ENCODE peak calls at places on chromosomes 6 and 20, in seven cellular contexts. One of them, this sample, is unnamed.

GRCh38 chr6:18405477-18406293 is 18.5 kb downstream of the RNF144B start:
- DNase-seq in HS-27A: peak; percentile 84
- DNase-seq in NCI-H1436: no peak
- DNase-seq in EL: peak; percentile 96
- DNase-seq in psoas muscle: no peak
- DNase-seq in NCI-H1930: no peak
- DNase-seq in dermis blood vessel endothelial cell: peak; percentile 84
- DNase-seq in this sample: no peak

GRCh38 chr20:1663917-1664316 is 6.3 kb upstream of the SIRPG start:
- DNase-seq in HS-27A: no peak
- DNase-seq in NCI-H1436: no peak
- DNase-seq in EL: peak; percentile 14
- DNase-seq in psoas muscle: no peak
- DNase-seq in NCI-H1930: no peak
- DNase-seq in dermis blood vessel endothelial cell: no peak
- DNase-seq in this sample: no peak

GRCh38 chr6:108616544-108616943 is 55.8 kb downstream of the FOXO3 start:
- DNase-seq in HS-27A: no peak
- DNase-seq in NCI-H1436: no peak
- DNase-seq in EL: no peak
- DNase-seq in psoas muscle: no peak
- DNase-seq in NCI-H1930: no peak
- DNase-seq in dermis blood vessel endothelial cell: no peak
- DNase-seq in this sample: no peak

GRCh38 chr20:15597306-15597705 is 975.9 kb downstream of the KIF16B start:
- DNase-seq in HS-27A: no peak
- DNase-seq in NCI-H1436: no peak
- DNase-seq in EL: no peak
- DNase-seq in psoas muscle: no peak
- DNase-seq in NCI-H1930: no peak
- DNase-seq in dermis blood vessel endothelial cell: no peak
- DNase-seq in this sample: no peak

GRCh38 chr20:56453347-56453746 is 15.1 kb upstream of the RTF2 start:
- DNase-seq in HS-27A: no peak
- DNase-seq in NCI-H1436: no peak
- DNase-seq in EL: no peak
- DNase-seq in psoas muscle: no peak
- DNase-seq in NCI-H1930: no peak
- DNase-seq in dermis blood vessel endothelial cell: no peak
- DNase-seq in this sample: no peak

GRCh38 chr20:37734228-37734980 is 40.6 kb downstream of the CTNNBL1 start:
- DNase-seq in HS-27A: no peak
- DNase-seq in NCI-H1436: no peak
- DNase-seq in EL: no peak
- DNase-seq in psoas muscle: no peak
- DNase-seq in NCI-H1930: no peak
- DNase-seq in dermis blood vessel endothelial cell: no peak
- DNase-seq in this sample: no peak

GRCh38 chr20:25686081-25687077 is 10.3 kb downstream of the ZNF337 start:
- DNase-seq in HS-27A: no peak
- DNase-seq in NCI-H1436: no peak
- DNase-seq in EL: no peak
- DNase-seq in psoas muscle: peak; percentile 63
- DNase-seq in NCI-H1930: no peak
- DNase-seq in dermis blood vessel endothelial cell: no peak
- DNase-seq in this sample: peak; percentile 32

GRCh38 chr20:13221673-13222318 is 722 bp downstream of the ISM1 start:
- DNase-seq in HS-27A: no peak
- DNase-seq in NCI-H1436: peak; percentile 46
- DNase-seq in EL: peak; percentile 56
- DNase-seq in psoas muscle: peak; percentile 62
- DNase-seq in NCI-H1930: peak; percentile 68
- DNase-seq in dermis blood vessel endothelial cell: peak; percentile 73
- DNase-seq in this sample: peak; percentile 61

GRCh38 chr6:164035912-164036485 is 621.5 kb downstream of the QKI start:
- DNase-seq in HS-27A: no peak
- DNase-seq in NCI-H1436: peak; percentile 89
- DNase-seq in EL: no peak
- DNase-seq in psoas muscle: no peak
- DNase-seq in NCI-H1930: peak; percentile 42
- DNase-seq in dermis blood vessel endothelial cell: no peak
- DNase-seq in this sample: no peak

GRCh38 chr6:30265166-30265565 is 52.0 kb upstream of the TRIM26 start:
- DNase-seq in HS-27A: no peak
- DNase-seq in NCI-H1436: no peak
- DNase-seq in EL: peak; percentile 43
- DNase-seq in psoas muscle: no peak
- DNase-seq in NCI-H1930: no peak
- DNase-seq in dermis blood vessel endothelial cell: no peak
- DNase-seq in this sample: no peak

GRCh38 chr6:56573624-56574023 is 69.1 kb downstream of the DST start:
- DNase-seq in HS-27A: no peak
- DNase-seq in NCI-H1436: no peak
- DNase-seq in EL: no peak
- DNase-seq in psoas muscle: no peak
- DNase-seq in NCI-H1930: no peak
- DNase-seq in dermis blood vessel endothelial cell: no peak
- DNase-seq in this sample: no peak

GRCh38 chr20:23283096-23283850 is 67.3 kb upstream of the NXT1 start:
- DNase-seq in HS-27A: no peak
- DNase-seq in NCI-H1436: no peak
- DNase-seq in EL: no peak
- DNase-seq in psoas muscle: no peak
- DNase-seq in NCI-H1930: no peak
- DNase-seq in dermis blood vessel endothelial cell: no peak
- DNase-seq in this sample: no peak

GRCh38 chr20:48259456-48259855 is 474.2 kb upstream of the SULF2 start:
- DNase-seq in HS-27A: no peak
- DNase-seq in NCI-H1436: no peak
- DNase-seq in EL: no peak
- DNase-seq in psoas muscle: no peak
- DNase-seq in NCI-H1930: no peak
- DNase-seq in dermis blood vessel endothelial cell: no peak
- DNase-seq in this sample: no peak

GRCh38 chr6:14354919-14355572 is 237.5 kb downstream of the CD83 start:
- DNase-seq in HS-27A: peak; percentile 20
- DNase-seq in NCI-H1436: no peak
- DNase-seq in EL: peak; percentile 80
- DNase-seq in psoas muscle: peak; percentile 50
- DNase-seq in NCI-H1930: no peak
- DNase-seq in dermis blood vessel endothelial cell: no peak
- DNase-seq in this sample: no peak

GRCh38 chr6:19892250-19892649 is 55.1 kb downstream of the ID4 start:
- DNase-seq in HS-27A: no peak
- DNase-seq in NCI-H1436: peak; percentile 79
- DNase-seq in EL: no peak
- DNase-seq in psoas muscle: no peak
- DNase-seq in NCI-H1930: no peak
- DNase-seq in dermis blood vessel endothelial cell: no peak
- DNase-seq in this sample: peak; percentile 55

GRCh38 chr6:6674872-6675271 is 86.4 kb downstream of the LY86 start:
- DNase-seq in HS-27A: no peak
- DNase-seq in NCI-H1436: no peak
- DNase-seq in EL: peak; percentile 10
- DNase-seq in psoas muscle: no peak
- DNase-seq in NCI-H1930: no peak
- DNase-seq in dermis blood vessel endothelial cell: peak; percentile 52
- DNase-seq in this sample: no peak

GRCh38 chr6:156865019-156865629 is 87.9 kb downstream of the ARID1B start:
- DNase-seq in HS-27A: no peak
- DNase-seq in NCI-H1436: no peak
- DNase-seq in EL: peak; percentile 21
- DNase-seq in psoas muscle: no peak
- DNase-seq in NCI-H1930: no peak
- DNase-seq in dermis blood vessel endothelial cell: no peak
- DNase-seq in this sample: no peak

GRCh38 chr6:43910638-43911353 is 140.8 kb downstream of the VEGFA start:
- DNase-seq in HS-27A: no peak
- DNase-seq in NCI-H1436: no peak
- DNase-seq in EL: peak; percentile 63
- DNase-seq in psoas muscle: no peak
- DNase-seq in NCI-H1930: peak; percentile 44
- DNase-seq in dermis blood vessel endothelial cell: no peak
- DNase-seq in this sample: no peak

GRCh38 chr20:47204008-47204745 is 152.3 kb downstream of the ZMYND8 start:
- DNase-seq in HS-27A: no peak
- DNase-seq in NCI-H1436: no peak
- DNase-seq in EL: peak; percentile 54
- DNase-seq in psoas muscle: no peak
- DNase-seq in NCI-H1930: no peak
- DNase-seq in dermis blood vessel endothelial cell: no peak
- DNase-seq in this sample: no peak

GRCh38 chr6:112441607-112442006 is 94.5 kb downstream of the RFPL4B start:
- DNase-seq in HS-27A: no peak
- DNase-seq in NCI-H1436: no peak
- DNase-seq in EL: no peak
- DNase-seq in psoas muscle: no peak
- DNase-seq in NCI-H1930: no peak
- DNase-seq in dermis blood vessel endothelial cell: no peak
- DNase-seq in this sample: no peak

GRCh38 chr6:149484733-149485700 is at the start of gene ZC3H12D:
- DNase-seq in HS-27A: no peak
- DNase-seq in NCI-H1436: no peak
- DNase-seq in EL: peak; percentile 65
- DNase-seq in psoas muscle: peak; percentile 61
- DNase-seq in NCI-H1930: no peak
- DNase-seq in dermis blood vessel endothelial cell: peak; percentile 42
- DNase-seq in this sample: no peak

GRCh38 chr6:35365599-35366596 is 23.5 kb downstream of the PPARD start:
- DNase-seq in HS-27A: no peak
- DNase-seq in NCI-H1436: no peak
- DNase-seq in EL: no peak
- DNase-seq in psoas muscle: no peak
- DNase-seq in NCI-H1930: no peak
- DNase-seq in dermis blood vessel endothelial cell: no peak
- DNase-seq in this sample: no peak

GRCh38 chr6:111105578-111105977 is 18.3 kb downstream of the SLC16A10 start:
- DNase-seq in HS-27A: no peak
- DNase-seq in NCI-H1436: no peak
- DNase-seq in EL: peak; percentile 64
- DNase-seq in psoas muscle: peak; percentile 81
- DNase-seq in NCI-H1930: no peak
- DNase-seq in dermis blood vessel endothelial cell: peak; percentile 63
- DNase-seq in this sample: no peak

GRCh38 chr6:37630281-37630799 is 67.3 kb downstream of the MDGA1 start:
- DNase-seq in HS-27A: peak; percentile 99
- DNase-seq in NCI-H1436: no peak
- DNase-seq in EL: peak; percentile 100
- DNase-seq in psoas muscle: peak; percentile 37
- DNase-seq in NCI-H1930: no peak
- DNase-seq in dermis blood vessel endothelial cell: peak; percentile 99
- DNase-seq in this sample: no peak

GRCh38 chr20:64223526-64224067 is 32.0 kb upstream of the PCMTD2 start:
- DNase-seq in HS-27A: no peak
- DNase-seq in NCI-H1436: no peak
- DNase-seq in EL: no peak
- DNase-seq in psoas muscle: no peak
- DNase-seq in NCI-H1930: no peak
- DNase-seq in dermis blood vessel endothelial cell: peak; percentile 41
- DNase-seq in this sample: no peak

GRCh38 chr20:11981366-11981947 is 63.8 kb downstream of the BTBD3 start:
- DNase-seq in HS-27A: no peak
- DNase-seq in NCI-H1436: no peak
- DNase-seq in EL: no peak
- DNase-seq in psoas muscle: no peak
- DNase-seq in NCI-H1930: no peak
- DNase-seq in dermis blood vessel endothelial cell: no peak
- DNase-seq in this sample: no peak

GRCh38 chr20:1844723-1845523 is 50.3 kb upstream of the SIRPA start:
- DNase-seq in HS-27A: no peak
- DNase-seq in NCI-H1436: no peak
- DNase-seq in EL: peak; percentile 44
- DNase-seq in psoas muscle: peak; percentile 42
- DNase-seq in NCI-H1930: no peak
- DNase-seq in dermis blood vessel endothelial cell: no peak
- DNase-seq in this sample: no peak

GRCh38 chr6:97068211-97068610 is 143.7 kb downstream of the KLHL32 start:
- DNase-seq in HS-27A: no peak
- DNase-seq in NCI-H1436: no peak
- DNase-seq in EL: peak; percentile 23
- DNase-seq in psoas muscle: no peak
- DNase-seq in NCI-H1930: no peak
- DNase-seq in dermis blood vessel endothelial cell: peak; percentile 67
- DNase-seq in this sample: no peak

GRCh38 chr6:168299541-168300511 is 19.8 kb downstream of the DACT2 start:
- DNase-seq in HS-27A: no peak
- DNase-seq in NCI-H1436: no peak
- DNase-seq in EL: no peak
- DNase-seq in psoas muscle: no peak
- DNase-seq in NCI-H1930: no peak
- DNase-seq in dermis blood vessel endothelial cell: no peak
- DNase-seq in this sample: no peak

GRCh38 chr6:29908710-29909109 is 33.6 kb upstream of the HLA-A start:
- DNase-seq in HS-27A: no peak
- DNase-seq in NCI-H1436: no peak
- DNase-seq in EL: no peak
- DNase-seq in psoas muscle: no peak
- DNase-seq in NCI-H1930: no peak
- DNase-seq in dermis blood vessel endothelial cell: no peak
- DNase-seq in this sample: no peak

GRCh38 chr20:61253640-61254511 is 1.8 kb downstream of the CDH4 start:
- DNase-seq in HS-27A: no peak
- DNase-seq in NCI-H1436: no peak
- DNase-seq in EL: peak; percentile 25
- DNase-seq in psoas muscle: no peak
- DNase-seq in NCI-H1930: no peak
- DNase-seq in dermis blood vessel endothelial cell: no peak
- DNase-seq in this sample: no peak

GRCh38 chr20:51610761-51611624 is 68.5 kb upstream of the NFATC2 start:
- DNase-seq in HS-27A: no peak
- DNase-seq in NCI-H1436: no peak
- DNase-seq in EL: no peak
- DNase-seq in psoas muscle: no peak
- DNase-seq in NCI-H1930: no peak
- DNase-seq in dermis blood vessel endothelial cell: peak; percentile 71
- DNase-seq in this sample: no peak

GRCh38 chr6:131958551-131959470 is 7.6 kb upstream of the CCN2 start:
- DNase-seq in HS-27A: no peak
- DNase-seq in NCI-H1436: no peak
- DNase-seq in EL: no peak
- DNase-seq in psoas muscle: no peak
- DNase-seq in NCI-H1930: no peak
- DNase-seq in dermis blood vessel endothelial cell: no peak
- DNase-seq in this sample: no peak

GRCh38 chr6:21691685-21692346 is 98.3 kb downstream of the SOX4 start:
- DNase-seq in HS-27A: no peak
- DNase-seq in NCI-H1436: no peak
- DNase-seq in EL: no peak
- DNase-seq in psoas muscle: no peak
- DNase-seq in NCI-H1930: no peak
- DNase-seq in dermis blood vessel endothelial cell: no peak
- DNase-seq in this sample: no peak

GRCh38 chr6:67541591-67541990 is 1093.5 kb upstream of the ADGRB3 start:
- DNase-seq in HS-27A: no peak
- DNase-seq in NCI-H1436: no peak
- DNase-seq in EL: no peak
- DNase-seq in psoas muscle: no peak
- DNase-seq in NCI-H1930: no peak
- DNase-seq in dermis blood vessel endothelial cell: no peak
- DNase-seq in this sample: no peak